ENCODE peak calls at places on chromosomes 16 and 17, in six cellular contexts. U, F, Y, O, T and D are unnamed samples.

GRCh38 chr16:28975158-28975603 is 603 bp downstream of the SPNS1 start:
- DNase-seq in U (no peak), T (no peak), O (no peak), Y (no peak), F (no peak), D (no peak)

GRCh38 chr16:20674684-20675487 is 22.6 kb downstream of the ACSM1 start:
- DNase-seq in F (no peak), Y (peak), U (no peak), O (no peak), T (no peak), D (peak)

GRCh38 chr17:66272699-66273390 is 29.6 kb upstream of the PRKCA start:
- DNase-seq in Y (peak), F (no peak), U (no peak), T (peak), O (no peak), D (peak)

GRCh38 chr16:77276686-77277085 is 77.5 kb downstream of the SYCE1L start:
- DNase-seq in Y (no peak), O (no peak), T (no peak), U (no peak), F (no peak), D (no peak)

GRCh38 chr17:72192409-72193192 is 71.8 kb downstream of the SOX9 start:
- DNase-seq in F (peak), Y (no peak), T (no peak), O (no peak), U (no peak), D (no peak)

GRCh38 chr17:6492892-6493674 is 48.8 kb downstream of the PIMREG start:
- DNase-seq in F (no peak), Y (peak), T (no peak), U (no peak), O (no peak), D (peak)

GRCh38 chr17:31357831-31358400 is 33.6 kb upstream of the RAB11FIP4 start:
- DNase-seq in U (no peak), F (no peak), O (no peak), T (no peak), Y (no peak), D (no peak)

GRCh38 chr17:20930065-20930760 is 112.6 kb downstream of the USP22 start:
- DNase-seq in T (no peak), F (no peak), Y (no peak), O (no peak), U (no peak), D (no peak)

GRCh38 chr16:27406729-27407128 is 4.8 kb downstream of the IL21R start:
- DNase-seq in Y (no peak), T (no peak), F (no peak), O (no peak), U (no peak), D (no peak)

GRCh38 chr16:11452746-11453344 is 107.6 kb downstream of the RMI2 start:
- DNase-seq in U (no peak), Y (no peak), O (no peak), F (no peak), T (no peak), D (no peak)

GRCh38 chr17:42180922-42181850 is at the start of gene KCNH4:
- DNase-seq in T (peak), O (peak), F (peak), U (peak), Y (no peak), D (peak)

GRCh38 chr16:30875881-30876791 is 17.7 kb downstream of the BCL7C start:
- DNase-seq in U (peak), O (peak), Y (no peak), F (no peak), T (no peak), D (no peak)

GRCh38 chr17:3004150-3004801 is 59.1 kb downstream of the OR1D5 start:
- DNase-seq in F (peak), T (peak), O (peak), Y (peak), U (peak), D (peak)
- TF ChIP-seq POLR2A in F (no peak), T (no peak), O (no peak), Y (no peak), U (no peak), D (peak)

DNA sequence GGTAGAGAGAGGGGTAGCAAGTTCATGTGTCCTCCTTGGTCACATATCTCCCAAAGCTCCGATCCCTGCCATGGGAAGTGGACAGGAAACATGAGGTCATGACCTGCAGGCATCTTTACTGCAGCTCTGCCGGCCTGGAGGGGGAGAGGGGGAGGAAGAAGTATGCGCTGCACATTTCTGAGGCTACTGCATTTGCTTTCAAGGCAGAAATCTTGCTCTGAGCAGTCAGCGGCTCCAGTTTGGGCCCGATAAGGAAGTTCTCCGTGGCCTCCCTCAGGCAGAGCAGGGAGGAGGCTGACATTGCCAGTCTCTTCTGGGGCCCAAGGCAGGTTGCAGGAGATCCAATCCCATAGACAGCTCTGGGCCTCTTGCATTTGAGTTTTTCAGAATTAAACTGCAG is 1.5 kb upstream of the NHERF1 start:
- DNase-seq in U (no peak), F (no peak), T (no peak), Y (no peak), O (no peak), D (no peak)
- H3K27ac ChIP-seq in U (peak), F (no peak), T (no peak), Y (no peak), O (no peak), D (peak)

GRCh38 chr17:8574687-8575086 is 55.8 kb downstream of the MYH10 start:
- DNase-seq in O (no peak), U (no peak), T (no peak), Y (no peak), F (no peak), D (peak)
- TF ChIP-seq CTCF in O (peak), U (no peak), T (no peak), Y (no peak), F (peak), D (peak)

DNA sequence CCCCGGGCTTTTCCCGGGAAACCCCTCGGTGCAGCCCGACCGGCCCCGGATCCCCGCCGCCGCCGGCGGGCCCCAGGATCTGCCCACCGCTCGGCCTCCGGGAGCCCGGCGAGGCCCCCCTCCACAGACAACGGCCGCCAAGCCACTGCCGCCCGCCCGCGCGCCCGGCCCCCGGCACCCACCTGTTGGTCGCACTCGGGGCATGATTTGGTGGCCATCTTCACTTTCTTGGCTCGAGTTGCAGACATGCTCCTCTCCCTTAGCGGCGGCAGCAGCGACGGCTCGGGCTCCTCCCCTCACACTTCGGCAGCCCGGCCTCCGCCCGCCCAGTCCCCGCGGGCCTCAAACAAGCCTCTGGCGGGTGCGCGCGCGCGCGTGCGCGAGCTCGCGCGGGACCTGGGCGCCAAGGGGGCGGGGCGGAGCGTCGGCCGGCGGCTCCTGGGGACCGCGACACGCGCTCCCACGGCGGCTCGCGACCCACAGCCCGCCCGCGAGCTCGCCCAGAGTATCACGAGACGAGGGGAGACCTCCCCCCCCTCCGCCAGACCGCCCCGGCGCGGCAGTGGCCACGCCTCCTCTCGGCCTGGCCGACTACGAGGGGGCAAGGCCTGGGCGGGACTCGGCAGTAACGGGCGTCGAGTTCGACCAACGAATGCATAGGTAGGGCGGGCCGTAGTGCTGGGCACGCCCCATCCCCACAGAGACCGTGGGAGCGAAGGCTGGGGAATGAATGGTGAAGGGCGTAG is at the start of gene C16orf87:
- DNase-seq in O (peak), F (peak), T (peak), U (peak), Y (peak), D (peak)
- TF ChIP-seq POLR2A in O (peak), F (no peak), T (peak), U (peak), Y (peak), D (peak)

GRCh38 chr16:6665126-6665525 is 667.5 kb upstream of the RBFOX1 start:
- DNase-seq in O (no peak), F (no peak), U (no peak), T (no peak), Y (no peak), D (no peak)

GRCh38 chr16:6672507-6672906 is 660.1 kb upstream of the RBFOX1 start:
- DNase-seq in O (no peak), F (no peak), U (no peak), Y (no peak), T (no peak), D (no peak)

GRCh38 chr16:6663668-6664067 is 669.0 kb upstream of the RBFOX1 start:
- DNase-seq in O (no peak), T (no peak), F (no peak), Y (no peak), U (no peak), D (no peak)

DNA sequence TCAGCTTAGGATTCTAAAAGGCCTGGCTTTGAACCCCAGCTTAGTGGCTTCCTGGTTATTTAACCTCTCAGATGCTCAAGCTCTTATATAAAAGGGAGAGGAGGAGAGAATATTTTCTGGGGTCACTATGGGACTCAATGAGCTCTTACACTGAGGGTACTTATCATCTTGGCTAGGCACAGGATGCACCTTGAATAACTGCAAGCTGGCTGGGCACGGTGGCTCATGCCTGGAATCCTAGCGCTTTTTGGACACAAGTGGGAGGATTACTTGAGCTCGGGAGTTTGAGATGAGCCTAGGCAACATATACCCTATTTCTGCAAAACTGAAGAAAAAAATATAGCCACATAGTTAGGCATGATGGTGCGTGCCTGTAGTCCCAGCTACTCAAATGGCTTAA is 665.3 kb upstream of the RBFOX1 start:
- DNase-seq in Y (no peak), U (no peak), F (no peak), O (no peak), T (no peak), D (no peak)
- H3K27ac ChIP-seq in Y (no peak), U (no peak), F (no peak), O (no peak), T (no peak), D (no peak)

GRCh38 chr17:57186231-57187019 is 69.9 kb upstream of the MSI2 start:
- DNase-seq in U (no peak), F (no peak), Y (peak), O (no peak), T (no peak), D (no peak)

GRCh38 chr17:57178839-57179238 is 77.5 kb upstream of the MSI2 start:
- DNase-seq in T (no peak), F (no peak), O (no peak), Y (no peak), U (no peak), D (no peak)

GRCh38 chr17:57187391-57187790 is 68.9 kb upstream of the MSI2 start:
- DNase-seq in O (no peak), Y (no peak), U (no peak), T (no peak), F (no peak), D (no peak)

DNA sequence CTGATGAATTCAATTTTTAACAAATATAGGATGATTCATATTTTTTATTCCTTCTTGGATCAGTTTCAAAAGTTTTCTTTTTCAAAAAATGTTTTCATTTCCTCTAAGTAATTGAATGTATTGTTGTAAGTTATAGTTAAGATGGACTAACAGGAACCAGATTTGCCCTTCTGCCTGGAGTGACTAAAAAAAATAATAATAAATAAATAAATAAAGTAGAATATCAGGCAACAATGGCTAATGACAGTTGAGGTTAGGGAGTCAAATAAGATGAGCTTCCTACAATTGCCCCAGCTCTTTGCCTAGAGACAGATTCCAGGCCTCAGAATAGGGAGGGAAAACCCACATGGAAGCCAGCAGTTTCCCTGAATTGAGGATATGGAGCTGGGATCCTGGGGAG is 73.7 kb upstream of the MSI2 start:
- DNase-seq in F (no peak), Y (no peak), U (no peak), O (no peak), T (no peak), D (no peak)
- TF ChIP-seq CTCF in F (no peak), Y (no peak), U (no peak), O (no peak), T (no peak), D (no peak)

GRCh38 chr17:8189711-8190477 is at the start of gene BORCS6:
- DNase-seq in F (peak), Y (peak), O (peak), U (peak), T (peak), D (peak)
- TF ChIP-seq POLR2A in F (no peak), Y (peak), O (peak), U (peak), T (peak), D (peak)

DNA sequence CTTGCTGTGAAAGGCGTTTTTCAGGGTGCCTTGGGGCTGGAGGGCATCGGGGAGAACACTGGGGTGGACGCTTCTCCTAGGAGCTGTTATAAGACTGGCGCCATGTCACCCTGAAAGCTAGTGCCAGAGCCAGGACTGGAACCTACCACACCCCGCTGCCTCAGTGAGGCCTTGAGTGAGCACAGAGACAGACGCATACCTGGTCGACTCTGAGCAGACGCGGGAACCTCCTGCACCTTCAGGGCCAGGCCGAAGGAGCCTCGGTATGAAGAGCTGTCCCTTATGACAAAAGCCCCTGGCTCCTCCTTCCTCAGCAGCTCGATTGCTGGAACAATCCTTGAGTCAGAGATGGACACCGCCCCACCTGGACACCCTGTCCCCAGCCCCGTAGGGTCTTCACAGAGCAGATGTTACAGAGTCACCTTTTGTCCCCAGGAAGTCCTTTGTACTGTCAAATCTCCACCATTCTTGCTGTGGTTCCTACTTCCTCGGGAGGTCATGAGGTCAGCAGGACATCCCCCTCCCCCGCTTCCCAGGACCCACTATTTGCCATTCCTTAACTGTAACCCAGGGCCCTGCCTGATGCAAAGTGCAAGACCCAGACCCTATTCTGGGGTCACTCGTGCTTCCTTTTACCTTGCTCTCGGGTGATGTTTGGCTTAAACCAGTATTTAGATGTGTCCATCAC is 17.0 kb downstream of the TNS4 start:
- DNase-seq in F (no peak), O (no peak), Y (no peak), U (no peak), T (no peak), D (no peak)
- H3K27ac ChIP-seq in F (no peak), O (no peak), Y (no peak), U (no peak), T (peak), D (no peak)